ENCODE peak calls at places on chromosomes 13 and 19, in five cellular contexts. T is left ventricle myocardium inferior; I is nucleus accumbens; M is stimulated activated CD4-positive, alpha-beta T cell treated with anti-CD3 and anti-CD28 coated beads, Interleukin-12 subunit alpha, Interleukin-12 subunit beta, amount 100 ng/mL, for 4 hours; P is colonic mucosa. E is an unnamed sample.
A peak's percentile ranks its signal among the peaks of the same experiment; 100 is the strongest.

GRCh38 chr19:33866696-33867095 is 70.0 kb downstream of the KCTD15 start:
- DNase-seq in T (no peak), I (no peak), M (no peak), P (no peak), E (no peak)

GRCh38 chr19:35114656-35115537 is 726 bp upstream of the FXYD3 start:
- DNase-seq in T (peak; percentile 72), I (peak; percentile 89), M (peak; percentile 69), P (peak; percentile 86), E (peak; percentile 88)

GRCh38 chr13:43008591-43008990 is 14.8 kb upstream of the DNAJC15 start:
- DNase-seq in T (no peak), I (no peak), M (no peak), P (no peak), E (no peak)

GRCh38 chr13:51067376-51068125 is 43.5 kb downstream of the C13orf42 start:
- DNase-seq in T (no peak), I (no peak), M (no peak), P (no peak), E (no peak)

GRCh38 chr19:1084024-1084868 is 10.9 kb downstream of the POLR2E start:
- DNase-seq in T (no peak), I (no peak), M (no peak), P (no peak), E (no peak)

GRCh38 chr13:37492061-37492460 is 106.5 kb downstream of the POSTN start:
- DNase-seq in T (no peak), I (no peak), M (no peak), P (no peak), E (no peak)

GRCh38 chr13:96053003-96053703 is at the start of gene UGGT2:
- DNase-seq in T (peak; percentile 96), I (peak; percentile 83), M (no peak), P (peak; percentile 95), E (peak; percentile 98)

GRCh38 chr19:19304186-19304975 is 15.9 kb downstream of the SUGP1 start:
- DNase-seq in T (peak; percentile 41), I (no peak), M (no peak), P (no peak), E (no peak)

GRCh38 chr19:39997595-39998216 is 846 bp downstream of the ZNF546 start:
- DNase-seq in T (no peak), I (no peak), M (no peak), P (no peak), E (no peak)

GRCh38 chr13:42991892-42992584 is at the start of gene EPSTI1:
- DNase-seq in T (peak; percentile 61), I (peak; percentile 9), M (peak; percentile 63), P (peak; percentile 78), E (peak; percentile 83)

GRCh38 chr13:50081106-50081898 is 66.1 kb downstream of the KCNRG start:
- DNase-seq in T (peak; percentile 41), I (peak; percentile 55), M (peak; percentile 48), P (peak; percentile 71), E (peak; percentile 76)

GRCh38 chr19:7488736-7489353 is at the start of gene PEX11G:
- DNase-seq in T (peak; percentile 93), I (peak; percentile 85), M (peak; percentile 90), P (peak; percentile 93), E (peak; percentile 95)

GRCh38 chr13:82654851-82655517 is 1227.3 kb downstream of the SLITRK1 start:
- DNase-seq in T (peak; percentile 73), I (no peak), M (no peak), P (peak; percentile 25), E (peak; percentile 89)

E was measured in sigmoid colon.